ENCODE peak calls at places on chromosome 1, in four cellular contexts. H is activated T-helper 1 cell treated with Interleukin-2 at 50 U/mL for 16 hours, K is brain microvascular endothelial cell, G is kidney tubule cell. R is an unnamed sample.

GRCh38 chr1:7177021-7177420 is 391.8 kb downstream of the CAMTA1 start:
- DNase-seq in H (no peak), K (no peak), G (no peak), R (no peak)

GRCh38 chr1:176073524-176074157 is 133.4 kb downstream of the COP1 start:
- DNase-seq in H (no peak), K (peak), G (peak), R (peak)

GRCh38 chr1:174135200-174135599 is 24.1 kb upstream of the RABGAP1L start:
- DNase-seq in H (no peak), K (no peak), G (no peak), R (no peak)

GRCh38 chr1:27405074-27405473 is 12.7 kb downstream of the GPR3 start:
- DNase-seq in H (no peak), K (peak), G (peak), R (no peak)

GRCh38 chr1:156284112-156284511 is at the start of gene TMEM79:
- DNase-seq in H (no peak), K (no peak), G (no peak), R (no peak)

GRCh38 chr1:156948708-156949107 is 28.3 kb downstream of the LRRC71 start:
- DNase-seq in H (no peak), K (no peak), G (no peak), R (no peak)

GRCh38 chr1:108644984-108645383 is 15.9 kb downstream of the HENMT1 start:
- DNase-seq in H (peak), K (no peak), G (no peak), R (no peak)

GRCh38 chr1:198465201-198466144 is 75.0 kb downstream of the ATP6V1G3 start:
- DNase-seq in H (no peak), K (peak), G (peak), R (peak)

GRCh38 chr1:213381572-213382084 is 330.6 kb downstream of the RPS6KC1 start:
- DNase-seq in H (no peak), K (peak), G (peak), R (no peak)

GRCh38 chr1:12031039-12031980 is 12.0 kb downstream of the MIIP start:
- DNase-seq in H (no peak), K (peak), G (peak), R (no peak)

R was measured in NCI-H2107.